ENCODE peak calls at places on chromosomes 12 and 14, in four cellular contexts. N is HTR-8/SVneo; S is Daoy; L is stimulated activated CD8-positive, alpha-beta memory T cell treated with anti-CD3 and anti-CD28 coated beads, Interleukin-12 subunit alpha, Interleukin-12 subunit beta, amount 100 ng/mL, for 4 hours. M is an unnamed sample.

GRCh38 chr14:55892906-55893305 is 225.3 kb upstream of the PELI2 start:
- DNase-seq in N (no peak), S (no peak), L (no peak), M (no peak)

GRCh38 chr12:62802981-62803380 is 132.0 kb downstream of the PPM1H start:
- DNase-seq in N (peak), S (peak), L (no peak), M (no peak)

GRCh38 chr12:91194500-91194899 is 11.9 kb upstream of the DCN start:
- DNase-seq in N (no peak), S (no peak), L (no peak), M (no peak)

GRCh38 chr12:24499151-24500146 is 449.5 kb downstream of the BCAT1 start:
- DNase-seq in N (no peak), S (peak), L (no peak), M (no peak)

GRCh38 chr12:124992874-124993567 is 424 bp upstream of the BRI3BP start:
- DNase-seq in N (peak), S (peak), L (peak), M (peak)

GRCh38 chr14:94515856-94516255 is 6.6 kb upstream of the SERPINA12 start:
- DNase-seq in N (no peak), S (no peak), L (no peak), M (no peak)

GRCh38 chr12:115132145-115132544 is 448.2 kb upstream of the TBX3 start:
- DNase-seq in N (peak), S (peak), L (no peak), M (no peak)

GRCh38 chr14:28603606-28604005 is 163.0 kb upstream of the FOXG1 start:
- DNase-seq in N (no peak), S (peak), L (no peak), M (no peak)

M was measured in stimulated activated effector memory CD8-positive, alpha-beta T cell treated with anti-CD3 and anti-CD28 coated beads, Interleukin-12 subunit alpha, Interleukin-12 subunit beta, amount 100 ng/mL, for 72 hours.